ENCODE peak calls at places on chromosomes 11 and 22, in eight cellular contexts. Y is midbrain, Z is skeletal muscle cell, I is GM23248, H is NCI-H460, V is HFFc6, L is C1 segment of cervical spinal cord, S is stromal cell of bone marrow. T is an unnamed sample.

GRCh38 chr22:33386270-33386669 is 328.1 kb upstream of the SYN3 start:
- DNase-seq in S (no peak), H (no peak), I (no peak), Z (no peak), Y (no peak), V (no peak), L (no peak), T (no peak)

GRCh38 chr11:106421673-106422292 is 344.3 kb downstream of the AASDHPPT start:
- DNase-seq in H (no peak), Z (no peak), V (no peak), Y (no peak), I (no peak), S (no peak), L (no peak), T (no peak)

GRCh38 chr11:131664811-131665210 is 294.4 kb downstream of the NTM start:
- DNase-seq in S (no peak), I (no peak), Y (peak), L (no peak), V (no peak), Z (no peak), H (no peak), T (peak)

GRCh38 chr11:61293869-61294716 is 1.0 kb downstream of the VWCE start:
- DNase-seq in V (peak), Z (peak), Y (no peak), H (no peak), S (peak), L (peak), I (peak), T (no peak)

GRCh38 chr11:57460756-57461749 is 725 bp downstream of the RTN4RL2 start:
- DNase-seq in I (no peak), Y (no peak), Z (no peak), V (no peak), S (no peak), L (no peak), H (no peak), T (no peak)

GRCh38 chr22:42959472-42960145 is 55.3 kb downstream of the PACSIN2 start:
- DNase-seq in Y (peak), H (peak), I (peak), L (no peak), S (peak), Z (peak), V (peak), T (no peak)

GRCh38 chr11:63020671-63021255 is 5.1 kb upstream of the SLC22A8 start:
- DNase-seq in S (no peak), Y (peak), V (no peak), L (no peak), H (no peak), Z (no peak), I (no peak), T (no peak)

GRCh38 chr11:46506486-46506808 is 87.4 kb downstream of the AMBRA1 start:
- DNase-seq in I (no peak), V (no peak), S (no peak), Z (no peak), L (no peak), Y (no peak), H (no peak), T (no peak)

GRCh38 chr11:79226136-79226535 is 214.7 kb downstream of the TENM4 start:
- DNase-seq in S (no peak), Z (no peak), Y (no peak), L (no peak), V (no peak), I (no peak), H (no peak), T (no peak)

GRCh38 chr22:46842606-46843005 is 80.2 kb downstream of the TBC1D22A start:
- DNase-seq in L (no peak), V (no peak), Y (no peak), H (no peak), I (no peak), S (no peak), Z (no peak), T (no peak)

GRCh38 chr11:56394381-56394780 is 18.1 kb upstream of the OR5AL1 start:
- DNase-seq in L (no peak), S (no peak), I (no peak), Z (no peak), H (no peak), V (no peak), Y (no peak), T (no peak)

GRCh38 chr11:118872403-118872821 is 11.3 kb upstream of the CXCR5 start:
- DNase-seq in I (no peak), V (no peak), L (no peak), H (no peak), S (no peak), Z (no peak), Y (no peak), T (no peak)

GRCh38 chr22:36406139-36406538 is 18.4 kb upstream of the MYH9 start:
- DNase-seq in Y (no peak), H (no peak), I (peak), L (no peak), Z (no peak), V (no peak), S (no peak), T (no peak)

GRCh38 chr11:32140121-32140520 is 49.2 kb downstream of the RCN1 start:
- DNase-seq in I (no peak), S (no peak), Z (no peak), V (no peak), H (no peak), L (no peak), Y (no peak), T (no peak)

GRCh38 chr11:95608093-95608492 is 181.5 kb downstream of the FAM76B start:
- DNase-seq in Y (no peak), S (no peak), I (no peak), Z (no peak), L (no peak), V (no peak), H (no peak), T (no peak)

GRCh38 chr11:28009383-28009782 is 98.6 kb downstream of the KIF18A start:
- DNase-seq in H (peak), S (peak), Y (no peak), L (no peak), V (peak), I (peak), Z (peak), T (no peak)

GRCh38 chr22:23683545-23683944 is 7.3 kb upstream of the RGL4 start:
- DNase-seq in H (no peak), Z (no peak), Y (no peak), S (no peak), I (no peak), V (no peak), L (no peak), T (no peak)

GRCh38 chr11:117902001-117902855 is 25.8 kb upstream of the FXYD6 start:
- DNase-seq in V (no peak), Z (no peak), H (no peak), S (no peak), L (no peak), Y (no peak), I (no peak), T (no peak)

GRCh38 chr11:72541224-72541974 is 107.1 kb upstream of the CLPB start:
- DNase-seq in Y (no peak), H (no peak), S (no peak), V (no peak), L (no peak), Z (no peak), I (no peak), T (no peak)

GRCh38 chr22:46149493-46149997 is 781 bp upstream of the PPARA start:
- DNase-seq in I (peak), H (no peak), Z (no peak), V (no peak), S (no peak), Y (peak), L (peak), T (peak)

GRCh38 chr11:119509969-119510401 is 87.0 kb upstream of the THY1 start:
- DNase-seq in L (no peak), I (peak), H (no peak), V (peak), S (peak), Y (no peak), Z (peak), T (no peak)

GRCh38 chr11:1151366-1152315 is 6.1 kb upstream of the MUC5AC start:
- DNase-seq in Z (no peak), Y (no peak), L (no peak), H (no peak), S (no peak), I (peak), V (no peak), T (no peak)

GRCh38 chr11:74679513-74679865 is 51.7 kb downstream of the CHRDL2 start:
- DNase-seq in Z (no peak), I (no peak), V (no peak), L (no peak), H (no peak), Y (no peak), S (no peak), T (no peak)

GRCh38 chr22:45475063-45475747 is 27.5 kb upstream of the FBLN1 start:
- DNase-seq in V (no peak), I (no peak), S (no peak), H (no peak), Y (no peak), Z (peak), L (no peak), T (no peak)

GRCh38 chr11:119155733-119156492 is 7.1 kb downstream of the ABCG4 start:
- DNase-seq in H (peak), S (no peak), Z (no peak), Y (no peak), I (peak), L (no peak), V (no peak), T (no peak)

GRCh38 chr22:48889209-48889830 is 938.4 kb downstream of the BRD1 start:
- DNase-seq in V (no peak), Z (no peak), L (no peak), H (no peak), Y (no peak), S (no peak), I (no peak), T (no peak)

GRCh38 chr11:130827697-130828377 is 88.4 kb downstream of the SNX19 start:
- DNase-seq in V (peak), L (no peak), I (peak), Y (no peak), Z (no peak), S (peak), H (peak), T (no peak)